ENCODE peak calls at places on chromosomes 7 and 10, in four cellular contexts. R is smooth muscle cell of the brain vasculature, D is ELF-1, Q is pons. O is an unnamed sample.

GRCh38 chr7:71612011-71612410 is 480.1 kb downstream of the GALNT17 start:
- DNase-seq in R (no peak), D (no peak), Q (no peak), O (no peak)

GRCh38 chr7:158140538-158141220 is 446.9 kb downstream of the PTPRN2 start:
- DNase-seq in R (no peak), D (no peak), Q (no peak), O (peak)

GRCh38 chr7:44912775-44913347 is 27.5 kb upstream of the PURB start:
- DNase-seq in R (no peak), D (peak), Q (no peak), O (peak)

GRCh38 chr10:122480146-122480833 is 18.9 kb downstream of the HTRA1 start:
- DNase-seq in R (no peak), D (no peak), Q (no peak), O (no peak)

GRCh38 chr10:58072634-58073033 is 195.1 kb downstream of the IPMK start:
- DNase-seq in R (no peak), D (no peak), Q (no peak), O (no peak)

GRCh38 chr7:133593561-133593960 is 340.7 kb downstream of the EXOC4 start:
- DNase-seq in R (no peak), D (no peak), Q (no peak), O (no peak)

GRCh38 chr10:74174533-74174932 is 23.5 kb downstream of the ADK start:
- DNase-seq in R (no peak), D (no peak), Q (no peak), O (no peak)

GRCh38 chr7:51029586-51030230 is 247.0 kb upstream of the GRB10 start:
- DNase-seq in R (no peak), D (no peak), Q (no peak), O (no peak)

GRCh38 chr10:126392068-126392467 is 3.8 kb upstream of the ADAM12 start:
- DNase-seq in R (no peak), D (no peak), Q (no peak), O (no peak)

GRCh38 chr7:151125835-151126481 is 39.7 kb downstream of the AGAP3 start:
- DNase-seq in R (no peak), D (no peak), Q (no peak), O (peak)

GRCh38 chr10:130470286-130470685 is 334.1 kb downstream of the GLRX3 start:
- DNase-seq in R (no peak), D (no peak), Q (no peak), O (no peak)

GRCh38 chr7:84950836-84951235 is 236.0 kb downstream of the SEMA3D start:
- DNase-seq in R (no peak), D (no peak), Q (no peak), O (no peak)

GRCh38 chr7:42914009-42914725 is 2.3 kb upstream of the C7orf25 start:
- DNase-seq in R (no peak), D (no peak), Q (no peak), O (no peak)

GRCh38 chr10:33337335-33337854 is 2.9 kb upstream of the NRP1 start:
- DNase-seq in R (no peak), D (peak), Q (no peak), O (peak)

GRCh38 chr10:2188371-2188770 is 451.0 kb upstream of the ADARB2 start:
- DNase-seq in R (no peak), D (no peak), Q (no peak), O (no peak)

GRCh38 chr7:46934198-46934825 is 647.6 kb downstream of the TNS3 start:
- DNase-seq in R (no peak), D (no peak), Q (no peak), O (no peak)

GRCh38 chr7:99139031-99139430 is 4.9 kb downstream of the SMURF1 start:
- DNase-seq in R (no peak), D (no peak), Q (no peak), O (no peak)

GRCh38 chr10:73908853-73909611 is 1.9 kb upstream of the PLAU start:
- DNase-seq in R (peak), D (peak), Q (peak), O (no peak)

GRCh38 chr7:151795168-151795754 is 81.7 kb downstream of the PRKAG2 start:
- DNase-seq in R (no peak), D (no peak), Q (no peak), O (peak)

GRCh38 chr7:119664601-119665000 is 608.4 kb upstream of the KCND2 start:
- DNase-seq in R (peak), D (no peak), Q (no peak), O (no peak)

O was measured in H7.